ENCODE peak calls at places on chromosomes 11 and 22, in seven cellular contexts. T is breast epithelium, K is spleen, U is tibial nerve, E is sigmoid colon, M is heart left ventricle, P is endothelial cell of umbilical vein. O is an unnamed sample. For H3K4me1, the result is how much of the 10 kb centered on the place peaks cover.

GRCh38 chr22:18078329-18079041 is 695 bp downstream of the PEX26 start:
- DNase-seq in P (peak), M (no peak), T (no peak), E (no peak), K (peak), U (no peak), O (no peak)

GRCh38 chr11:96105197-96105895 is 181.4 kb upstream of the MTMR2 start:
- DNase-seq in M (no peak), E (no peak), K (no peak), T (no peak), U (no peak), P (no peak), O (no peak)

GRCh38 chr11:135073870-135074269 is 661.8 kb upstream of the B3GAT1 start:
- DNase-seq in K (no peak), P (no peak), E (no peak), T (no peak), M (no peak), U (no peak), O (no peak)

GRCh38 chr11:61148016-61148640 is 13.1 kb downstream of the VPS37C start:
- DNase-seq in M (no peak), U (no peak), P (no peak), T (no peak), E (peak), K (peak), O (no peak)

GRCh38 chr22:45777046-45777851 is 105.6 kb downstream of the ATXN10 start:
- DNase-seq in P (peak), T (no peak), U (no peak), M (no peak), K (no peak), E (no peak), O (no peak)

GRCh38 chr11:104956528-104956927 is 11.8 kb downstream of the CASP4 start:
- DNase-seq in P (no peak), E (no peak), K (no peak), U (no peak), M (no peak), T (no peak), O (no peak)

GRCh38 chr11:27460571-27460970 is 12.0 kb downstream of the LGR4 start:
- DNase-seq in T (no peak), K (no peak), E (no peak), P (no peak), U (no peak), M (no peak), O (no peak)

GRCh38 chr22:44938886-44939285 is 70.9 kb downstream of the PHF21B start:
- DNase-seq in K (no peak), P (no peak), T (no peak), M (no peak), U (no peak), E (no peak), O (no peak)

GRCh38 chr11:20013346-20014066 is 146.8 kb downstream of the DBX1 start:
- DNase-seq in T (no peak), P (peak), E (no peak), M (peak), U (no peak), K (no peak), O (no peak)

GRCh38 chr11:85029964-85030363 is 597.2 kb downstream of the DLG2 start:
- DNase-seq in M (no peak), U (no peak), E (no peak), P (no peak), T (no peak), K (no peak), O (no peak)

GRCh38 chr22:24156146-24156914 is 25.0 kb upstream of the SUSD2 start:
- DNase-seq in K (peak), E (no peak), P (peak), M (no peak), T (no peak), U (no peak), O (peak)

GRCh38 chr11:10550503-10550902 is 9.5 kb upstream of the RNF141 start:
- DNase-seq in E (no peak), M (no peak), K (no peak), P (peak), T (no peak), U (no peak), O (no peak)

GRCh38 chr11:116932182-116932581 is 94.8 kb upstream of the APOA1 start:
- DNase-seq in U (no peak), T (no peak), K (no peak), E (no peak), P (no peak), M (no peak), O (no peak)

GRCh38 chr11:130721736-130722135 is 194.5 kb downstream of the SNX19 start:
- DNase-seq in M (no peak), T (no peak), P (peak), E (no peak), K (no peak), U (no peak), O (no peak)

GRCh38 chr11:15206791-15207190 is 92.1 kb downstream of the INSC start:
- DNase-seq in U (no peak), T (no peak), M (no peak), K (no peak), P (no peak), E (no peak), O (no peak)

GRCh38 chr22:47251911-47252310 is 489.5 kb downstream of the TBC1D22A start:
- DNase-seq in P (no peak), K (no peak), T (peak), E (no peak), M (no peak), U (no peak), O (no peak)

GRCh38 chr11:10268746-10269487 is 25.1 kb downstream of the SBF2 start:
- DNase-seq in E (no peak), U (no peak), P (no peak), K (no peak), T (no peak), M (no peak), O (no peak)

GRCh38 chr11:9642894-9643293 is 21.0 kb upstream of the SWAP70 start:
- DNase-seq in K (no peak), P (no peak), T (no peak), M (no peak), E (no peak), U (no peak), O (no peak)

GRCh38 chr11:1139441-1140066 is 18.2 kb upstream of the MUC5AC start:
- DNase-seq in T (no peak), U (no peak), K (peak), E (no peak), P (peak), M (no peak), O (no peak)

GRCh38 chr22:22396741-22397291 is 111.7 kb downstream of the ZNF280B start:
- DNase-seq in K (no peak), P (no peak), E (no peak), M (no peak), U (no peak), T (no peak), O (no peak)

GRCh38 chr11:9758676-9759518 is 95.0 kb downstream of the SWAP70 start:
- DNase-seq in U (peak), M (peak), E (peak), K (peak), T (peak), P (peak), O (peak)

GRCh38 chr22:48591286-48592065 is 1236.2 kb downstream of the BRD1 start:
- DNase-seq in U (no peak), T (no peak), E (no peak), K (no peak), P (no peak), M (no peak), O (no peak)

GRCh38 chr11:65589444-65590239 is 6.0 kb downstream of the KCNK7 start:
- DNase-seq in U (no peak), T (no peak), K (peak), P (no peak), E (peak), M (no peak), O (no peak)
- H3K4me1 ChIP-seq in U (under half), T (under half), K (half or more), P (under half), E (under half), M (half or more), O (under half)

GRCh38 chr11:81030186-81030585 is 1589.4 kb upstream of the TENM4 start:
- DNase-seq in M (no peak), T (no peak), E (no peak), K (no peak), U (no peak), P (no peak), O (no peak)
- TF ChIP-seq CTCF in M (no peak), T (no peak), E (no peak), K (no peak), U (no peak), P (no peak), O (no peak)

GRCh38 chr22:31339148-31339832 is 6.9 kb downstream of the PATZ1 start:
- DNase-seq in K (no peak), T (no peak), P (no peak), M (no peak), U (no peak), E (no peak), O (no peak)
- TF ChIP-seq POLR2A in K (no peak), T (no peak), P (no peak), M (no peak), U (no peak), E (no peak), O (no peak)

DNA sequence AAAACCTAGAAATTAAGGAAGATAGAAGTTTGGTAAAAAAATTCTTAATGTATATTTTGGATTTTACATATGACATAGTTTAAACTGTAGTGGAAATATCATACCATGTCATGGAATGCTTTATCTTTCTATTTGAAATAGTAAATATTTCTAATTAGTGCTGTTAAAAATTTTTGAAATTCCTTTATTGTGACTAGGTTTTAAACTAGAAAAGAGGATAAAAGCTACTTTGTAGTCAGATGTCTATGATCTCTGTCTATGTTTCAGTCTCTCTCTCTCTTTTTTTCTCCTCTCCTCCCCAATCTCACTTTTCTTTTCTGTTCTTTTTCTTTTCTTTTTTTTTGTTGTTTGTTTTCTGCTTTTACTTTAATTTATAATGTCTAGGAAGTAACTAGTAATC is 226.2 kb downstream of the TMEM135 start:
- DNase-seq in U (no peak), P (no peak), T (no peak), K (no peak), E (no peak), M (no peak), O (no peak)
- H3K4me1 ChIP-seq in U (under half), P (under half), T (under half), K (under half), E (under half), M (under half), O (under half)

GRCh38 chr11:3136542-3137455 is 28.3 kb downstream of the OSBPL5 start:
- DNase-seq in M (no peak), K (peak), U (no peak), T (no peak), P (no peak), E (peak), O (no peak)

GRCh38 chr11:3137486-3138177 is 27.5 kb downstream of the OSBPL5 start:
- DNase-seq in K (peak), P (no peak), T (no peak), E (peak), U (no peak), M (no peak), O (no peak)

GRCh38 chr11:3139086-3139440 is 26.0 kb downstream of the OSBPL5 start:
- DNase-seq in U (no peak), P (no peak), M (no peak), E (no peak), T (no peak), K (peak), O (no peak)

GRCh38 chr11:3139481-3140290 is 25.4 kb downstream of the OSBPL5 start:
- DNase-seq in M (no peak), T (no peak), P (no peak), K (peak), U (no peak), E (no peak), O (no peak)

DNA sequence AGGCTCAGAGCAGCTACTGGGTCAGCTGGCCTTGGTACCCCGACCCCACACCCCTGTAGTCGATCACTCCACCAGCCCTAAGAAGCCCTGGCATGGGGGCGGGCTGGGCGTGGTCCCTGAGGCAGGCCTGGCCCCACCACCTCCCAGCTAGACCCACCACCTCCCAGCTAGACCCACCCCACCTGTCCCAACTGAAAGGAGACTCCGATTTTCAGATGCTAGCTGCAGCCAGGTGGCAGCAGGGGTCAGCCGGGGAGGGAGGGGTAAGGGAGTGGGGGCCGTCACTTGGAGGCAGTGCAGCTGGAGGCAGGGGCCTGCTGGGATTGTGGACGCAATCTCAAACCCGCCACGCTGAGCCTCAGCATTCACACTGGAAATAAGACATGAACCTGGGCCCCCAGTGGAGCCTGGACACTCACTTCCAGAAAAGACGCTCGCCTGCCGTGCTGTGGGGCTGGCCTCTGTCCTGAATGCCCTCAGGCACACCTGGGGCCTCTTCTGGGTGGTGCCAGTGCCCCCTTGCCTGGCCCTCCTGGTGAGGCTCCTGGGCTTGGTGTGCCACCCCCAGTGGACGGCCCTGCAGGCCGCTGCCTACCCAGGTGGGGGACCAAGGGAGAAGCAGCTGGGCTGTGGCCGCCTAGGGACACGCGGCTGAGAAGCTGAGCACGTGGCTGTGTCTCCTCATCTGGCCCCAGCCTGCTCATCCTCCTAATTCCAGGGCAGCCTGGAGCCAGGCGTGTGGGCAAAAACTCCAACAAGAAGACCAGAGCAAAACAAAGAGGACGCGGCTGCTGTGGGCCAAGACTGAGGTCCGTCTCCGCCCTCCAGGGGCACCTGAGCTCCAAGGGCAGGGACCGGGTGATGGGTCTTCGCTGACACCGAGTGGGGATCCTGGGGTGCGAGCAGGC is 26.7 kb downstream of the OSBPL5 start:
- DNase-seq in M (no peak), P (no peak), T (no peak), K (peak), U (no peak), E (peak), O (no peak)
- TF ChIP-seq CTCF in M (no peak), P (no peak), T (no peak), K (no peak), U (no peak), E (no peak), O (no peak)

GRCh38 chr11:108204918-108205499 is 17.4 kb downstream of the NPAT start:
- DNase-seq in P (no peak), U (no peak), T (no peak), K (no peak), E (no peak), M (no peak), O (no peak)

GRCh38 chr11:108206171-108206570 is 16.3 kb downstream of the NPAT start:
- DNase-seq in T (no peak), U (no peak), P (no peak), M (no peak), E (no peak), K (no peak), O (no peak)

GRCh38 chr11:108206969-108207682 is 15.3 kb downstream of the NPAT start:
- DNase-seq in P (no peak), E (no peak), K (no peak), U (no peak), M (no peak), T (no peak), O (no peak)

GRCh38 chr11:108203075-108203474 is 19.4 kb downstream of the NPAT start:
- DNase-seq in P (no peak), T (no peak), U (no peak), M (no peak), E (no peak), K (no peak), O (no peak)

DNA sequence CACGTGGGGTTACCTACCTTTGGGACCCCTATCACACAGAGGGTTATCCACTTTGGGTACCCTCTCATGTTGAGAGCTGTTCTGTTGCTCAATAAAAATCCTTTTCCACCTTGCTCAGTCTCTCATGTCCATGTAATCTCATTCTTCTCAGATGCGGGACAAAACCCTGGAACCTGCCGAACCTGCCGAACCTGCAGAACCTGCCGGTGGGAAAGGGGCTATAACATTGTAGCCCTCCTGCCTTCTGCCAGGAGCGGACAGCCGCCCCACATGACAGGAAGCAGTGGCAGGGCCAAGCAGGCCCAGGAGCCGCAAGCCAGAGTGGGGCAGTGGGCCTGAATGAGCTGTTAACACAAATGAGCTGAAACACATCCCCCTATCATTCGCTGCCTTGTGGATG is 18.1 kb downstream of the NPAT start:
- DNase-seq in T (no peak), P (no peak), M (no peak), U (no peak), E (no peak), K (no peak), O (no peak)
- TF ChIP-seq POLR2A in T (no peak), P (no peak), M (no peak), U (no peak), E (no peak), K (no peak), O (no peak)

GRCh38 chr22:25962711-25963110 is 206.6 kb upstream of the SEZ6L start:
- DNase-seq in U (no peak), T (no peak), M (no peak), P (no peak), E (no peak), K (no peak), O (no peak)
- H3K4me1 ChIP-seq in U (under half), T (under half), M (under half), P (under half), E (under half), K (under half), O (under half)

GRCh38 chr11:5204787-5205186 is 4.3 kb upstream of the OR51V1 start:
- DNase-seq in M (no peak), T (no peak), U (no peak), E (no peak), P (peak), K (no peak), O (no peak)
- TF ChIP-seq CTCF in M (no peak), T (no peak), U (peak), E (no peak), P (peak), K (no peak), O (peak)

GRCh38 chr22:27925331-27925730 is 6.3 kb upstream of the PITPNB start:
- DNase-seq in P (no peak), M (no peak), U (no peak), E (no peak), T (no peak), K (no peak), O (no peak)

GRCh38 chr22:27919943-27920755 is 1.1 kb upstream of the PITPNB start:
- DNase-seq in P (peak), E (peak), K (no peak), T (no peak), U (no peak), M (peak), O (peak)

GRCh38 chr22:27918351-27919221 is 470 bp downstream of the PITPNB start:
- DNase-seq in K (no peak), T (peak), M (peak), E (peak), U (peak), P (peak), O (peak)

DNA sequence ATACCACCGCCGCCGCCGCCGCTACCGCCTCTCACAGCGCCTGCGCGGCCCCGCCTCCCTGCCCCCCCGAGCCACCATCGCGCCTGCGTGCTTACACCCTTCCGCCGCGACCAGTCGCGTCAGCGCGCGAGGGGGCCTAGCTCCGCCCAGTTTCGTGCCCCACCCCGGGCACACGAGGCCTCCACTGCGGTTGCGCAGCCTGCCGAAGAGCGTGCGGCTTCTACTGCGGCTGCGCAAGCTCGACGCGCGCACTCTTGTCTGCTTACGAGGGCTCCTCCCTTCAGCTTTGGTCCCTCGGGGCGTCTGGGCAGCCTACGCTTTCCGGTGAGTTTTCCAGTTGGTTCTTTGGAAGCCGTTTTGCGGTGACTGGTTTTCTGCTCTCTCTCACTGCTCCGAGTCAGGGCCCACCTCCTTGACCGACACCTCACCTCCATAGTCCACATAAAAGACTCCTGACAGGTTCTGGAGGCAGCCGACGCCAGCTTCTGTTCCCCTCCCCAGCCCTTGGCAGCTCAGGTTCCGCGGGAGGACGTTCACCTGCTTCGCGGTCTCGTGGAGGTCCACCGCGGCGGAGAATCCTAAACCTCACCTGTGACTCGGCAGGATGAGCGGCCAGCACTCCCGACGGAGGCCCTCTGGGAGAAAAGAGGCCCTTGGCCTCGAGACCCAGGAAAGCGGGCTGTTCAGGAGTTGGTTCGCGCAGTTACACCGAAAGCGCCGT is at the start of gene PITPNB:
- DNase-seq in M (peak), P (peak), K (peak), E (peak), T (peak), U (peak), O (peak)
- TF ChIP-seq POLR2A in M (peak), P (peak), K (peak), E (peak), T (peak), U (peak), O (peak)

GRCh38 chr22:37304595-37305343 is 22.5 kb downstream of the CYTH4 start:
- DNase-seq in M (no peak), T (no peak), E (no peak), U (no peak), P (peak), K (no peak), O (no peak)
- H3K4me1 ChIP-seq in M (under half), T (under half), E (under half), U (under half), P (under half), K (half or more), O (under half)